ENCODE peak calls at places on chromosomes 11 and 22, in eight cellular contexts. One of them, this sample, is unnamed.

GRCh38 chr11:19244084-19244483 is 3.3 kb upstream of the E2F8 start:
- DNase-seq in suprapubic skin: no peak
- DNase-seq in right lobe of liver: no peak
- DNase-seq in A549: no peak
- DNase-seq in ovary: no peak
- DNase-seq in thyroid gland: no peak
- DNase-seq in stomach: peak; percentile 55
- DNase-seq in IMR-90: no peak
- DNase-seq in this sample: peak; percentile 18

GRCh38 chr11:112655386-112655785 is 305.8 kb upstream of the NCAM1 start:
- DNase-seq in thyroid gland: peak; percentile 68
- DNase-seq in right lobe of liver: no peak
- DNase-seq in stomach: peak; percentile 33
- DNase-seq in suprapubic skin: no peak
- DNase-seq in ovary: peak; percentile 86
- DNase-seq in IMR-90: peak; percentile 2
- DNase-seq in A549: no peak
- DNase-seq in this sample: peak; percentile 61

GRCh38 chr11:116500833-116501622 is 271.8 kb downstream of the BUD13 start:
- DNase-seq in A549: no peak
- DNase-seq in suprapubic skin: no peak
- DNase-seq in stomach: no peak
- DNase-seq in thyroid gland: no peak
- DNase-seq in IMR-90: no peak
- DNase-seq in right lobe of liver: no peak
- DNase-seq in ovary: no peak
- DNase-seq in this sample: no peak

GRCh38 chr11:58923300-58923788 is 15.9 kb upstream of the GLYATL1 start:
- DNase-seq in ovary: no peak
- DNase-seq in IMR-90: peak; percentile 46
- DNase-seq in stomach: no peak
- DNase-seq in right lobe of liver: no peak
- DNase-seq in thyroid gland: no peak
- DNase-seq in suprapubic skin: no peak
- DNase-seq in A549: no peak
- DNase-seq in this sample: peak; percentile 17

GRCh38 chr22:32830473-32830872 is 29.0 kb downstream of the TIMP3 start:
- DNase-seq in A549: no peak
- DNase-seq in stomach: no peak
- DNase-seq in right lobe of liver: peak; percentile 77
- DNase-seq in suprapubic skin: peak; percentile 83
- DNase-seq in ovary: peak; percentile 51
- DNase-seq in thyroid gland: peak; percentile 70
- DNase-seq in IMR-90: no peak
- DNase-seq in this sample: peak; percentile 28

GRCh38 chr11:8907116-8907515 is 3.9 kb upstream of the AKIP1 start:
- DNase-seq in thyroid gland: no peak
- DNase-seq in ovary: no peak
- DNase-seq in IMR-90: no peak
- DNase-seq in suprapubic skin: no peak
- DNase-seq in right lobe of liver: no peak
- DNase-seq in stomach: no peak
- DNase-seq in A549: no peak
- DNase-seq in this sample: no peak

GRCh38 chr11:16225623-16226022 is 130.7 kb downstream of the SOX6 start:
- DNase-seq in thyroid gland: no peak
- DNase-seq in IMR-90: no peak
- DNase-seq in ovary: no peak
- DNase-seq in suprapubic skin: no peak
- DNase-seq in A549: no peak
- DNase-seq in right lobe of liver: no peak
- DNase-seq in stomach: no peak
- DNase-seq in this sample: no peak

GRCh38 chr11:60206616-60207015 is 23.7 kb upstream of the MS4A6A start:
- DNase-seq in thyroid gland: no peak
- DNase-seq in suprapubic skin: no peak
- DNase-seq in right lobe of liver: no peak
- DNase-seq in stomach: no peak
- DNase-seq in A549: no peak
- DNase-seq in ovary: no peak
- DNase-seq in IMR-90: no peak
- DNase-seq in this sample: no peak

GRCh38 chr11:38538866-38539651 is 1941.0 kb upstream of the RAG2 start:
- DNase-seq in A549: no peak
- DNase-seq in right lobe of liver: no peak
- DNase-seq in thyroid gland: no peak
- DNase-seq in IMR-90: no peak
- DNase-seq in ovary: no peak
- DNase-seq in stomach: no peak
- DNase-seq in suprapubic skin: no peak
- DNase-seq in this sample: no peak

GRCh38 chr22:38946771-38947170 is 10.6 kb upstream of the APOBEC3A start:
- DNase-seq in suprapubic skin: peak; percentile 28
- DNase-seq in IMR-90: no peak
- DNase-seq in thyroid gland: no peak
- DNase-seq in ovary: no peak
- DNase-seq in right lobe of liver: no peak
- DNase-seq in A549: no peak
- DNase-seq in stomach: no peak
- DNase-seq in this sample: no peak

GRCh38 chr11:9301720-9302119 is 12.7 kb downstream of the TMEM41B start:
- DNase-seq in A549: no peak
- DNase-seq in IMR-90: no peak
- DNase-seq in ovary: no peak
- DNase-seq in right lobe of liver: no peak
- DNase-seq in thyroid gland: no peak
- DNase-seq in suprapubic skin: no peak
- DNase-seq in stomach: no peak
- DNase-seq in this sample: no peak

GRCh38 chr11:65425105-65425970 is 2.7 kb downstream of the NEAT1 start:
- DNase-seq in suprapubic skin: peak; percentile 74
- DNase-seq in IMR-90: peak; percentile 78
- DNase-seq in A549: no peak
- DNase-seq in ovary: peak; percentile 40
- DNase-seq in right lobe of liver: peak; percentile 56
- DNase-seq in stomach: peak; percentile 60
- DNase-seq in thyroid gland: peak; percentile 38
- DNase-seq in this sample: peak; percentile 52

GRCh38 chr11:60396790-60397189 is 531 bp downstream of the MS4A14 start:
- DNase-seq in suprapubic skin: no peak
- DNase-seq in IMR-90: no peak
- DNase-seq in A549: no peak
- DNase-seq in stomach: no peak
- DNase-seq in right lobe of liver: no peak
- DNase-seq in ovary: no peak
- DNase-seq in thyroid gland: no peak
- DNase-seq in this sample: peak; percentile 25

GRCh38 chr11:134532921-134533421 is 120.9 kb upstream of the B3GAT1 start:
- DNase-seq in A549: no peak
- DNase-seq in ovary: no peak
- DNase-seq in suprapubic skin: peak; percentile 48
- DNase-seq in stomach: no peak
- DNase-seq in IMR-90: no peak
- DNase-seq in right lobe of liver: no peak
- DNase-seq in thyroid gland: no peak
- DNase-seq in this sample: no peak

GRCh38 chr11:134532176-134532920 is 120.3 kb upstream of the B3GAT1 start:
- DNase-seq in ovary: no peak
- DNase-seq in stomach: peak; percentile 22
- DNase-seq in right lobe of liver: no peak
- DNase-seq in suprapubic skin: peak; percentile 30
- DNase-seq in A549: no peak
- DNase-seq in thyroid gland: no peak
- DNase-seq in IMR-90: no peak
- DNase-seq in this sample: peak; percentile 2

GRCh38 chr11:134530826-134531225 is 118.8 kb upstream of the B3GAT1 start:
- DNase-seq in IMR-90: no peak
- DNase-seq in A549: no peak
- DNase-seq in thyroid gland: no peak
- DNase-seq in suprapubic skin: peak; percentile 19
- DNase-seq in right lobe of liver: no peak
- DNase-seq in stomach: no peak
- DNase-seq in ovary: no peak
- DNase-seq in this sample: no peak

GRCh38 chr11:134533511-134533910 is 121.5 kb upstream of the B3GAT1 start:
- DNase-seq in A549: no peak
- DNase-seq in thyroid gland: no peak
- DNase-seq in ovary: no peak
- DNase-seq in IMR-90: no peak
- DNase-seq in stomach: no peak
- DNase-seq in suprapubic skin: peak; percentile 25
- DNase-seq in right lobe of liver: no peak
- DNase-seq in this sample: no peak

DNA sequence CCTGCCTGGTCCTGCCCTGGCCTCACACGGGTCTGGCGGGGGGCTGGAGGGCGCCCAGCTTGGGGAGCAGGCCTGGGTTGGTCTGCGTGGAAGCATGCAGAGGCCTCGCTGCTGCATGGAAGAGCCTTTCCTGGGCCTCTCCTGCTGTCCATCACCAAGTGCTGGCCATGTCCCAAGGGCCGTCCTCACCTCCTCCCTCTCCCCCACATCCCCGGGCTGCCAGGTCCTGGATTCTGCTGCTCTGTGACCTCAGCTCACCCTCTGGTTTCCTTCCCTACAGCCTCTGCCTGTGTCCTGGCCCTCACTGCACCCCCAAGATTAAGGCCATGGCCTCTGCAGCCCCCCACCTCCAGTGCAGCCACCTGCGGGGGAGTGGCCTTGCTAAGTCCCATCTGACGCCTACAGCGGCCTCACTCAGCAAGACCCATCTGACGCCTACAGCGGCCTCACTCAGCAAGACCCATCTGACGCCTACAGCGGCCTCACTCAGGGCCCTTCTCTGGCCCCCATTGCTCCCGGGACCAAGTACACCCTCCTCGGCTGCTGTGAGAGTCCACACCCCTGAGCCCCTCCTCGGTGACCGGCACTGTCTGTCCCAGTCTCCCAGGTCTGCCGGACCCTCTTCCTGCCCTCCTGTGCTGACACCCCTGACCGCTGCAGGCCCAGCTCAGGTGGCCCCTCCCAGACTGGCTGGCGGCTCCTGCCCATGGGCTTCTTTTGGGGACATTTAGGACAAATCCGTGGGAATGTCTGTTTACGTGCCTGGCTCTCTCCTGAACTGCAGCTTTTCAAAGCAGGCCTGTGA is 119.5 kb upstream of the B3GAT1 start:
- DNase-seq in ovary: peak; percentile 12
- DNase-seq in IMR-90: no peak
- DNase-seq in suprapubic skin: peak; percentile 42
- DNase-seq in A549: no peak
- DNase-seq in stomach: peak; percentile 24
- DNase-seq in right lobe of liver: no peak
- DNase-seq in thyroid gland: no peak
- DNase-seq in this sample: no peak
- H3K9me3 ChIP-seq in ovary: no peaks in the 10 kb centered on the region
- H3K9me3 ChIP-seq in IMR-90: peaks cover 64% of the 10 kb centered on the region
- H3K9me3 ChIP-seq in suprapubic skin: no peaks in the 10 kb centered on the region
- H3K9me3 ChIP-seq in A549: no peaks in the 10 kb centered on the region
- H3K9me3 ChIP-seq in stomach: no peaks in the 10 kb centered on the region
- H3K9me3 ChIP-seq in right lobe of liver: no peaks in the 10 kb centered on the region
- H3K9me3 ChIP-seq in thyroid gland: no peaks in the 10 kb centered on the region
- H3K9me3 ChIP-seq in this sample: no peaks in the 10 kb centered on the region

DNA sequence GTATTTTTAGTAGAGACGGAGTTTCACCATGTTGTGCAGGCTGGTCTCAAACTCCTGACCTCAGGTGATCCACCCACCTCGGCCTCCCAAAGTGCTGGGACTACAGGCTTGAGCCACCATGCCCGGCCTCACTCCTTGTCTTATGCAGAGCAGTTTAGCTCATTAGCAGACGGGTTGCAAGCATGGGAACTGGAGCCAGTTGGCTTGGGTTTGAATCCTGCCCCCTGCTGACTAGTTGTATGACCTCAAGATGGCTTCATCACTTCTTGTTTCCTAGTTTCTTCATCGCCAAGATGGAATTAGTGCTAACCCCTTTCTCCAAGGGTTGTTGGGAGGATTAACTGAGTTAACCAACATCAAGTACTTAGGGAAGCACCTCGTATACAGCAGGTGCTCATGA is 23.4 kb upstream of the RASD2 start:
- DNase-seq in IMR-90: no peak
- DNase-seq in suprapubic skin: no peak
- DNase-seq in right lobe of liver: no peak
- DNase-seq in ovary: no peak
- DNase-seq in A549: no peak
- DNase-seq in thyroid gland: no peak
- DNase-seq in stomach: no peak
- DNase-seq in this sample: no peak
- TF ChIP-seq POLR2A in IMR-90: no peak
- TF ChIP-seq POLR2A in suprapubic skin: no peak
- TF ChIP-seq POLR2A in right lobe of liver: no peak
- TF ChIP-seq POLR2A in ovary: no peak
- TF ChIP-seq POLR2A in A549: no peak
- TF ChIP-seq POLR2A in thyroid gland: no peak
- TF ChIP-seq POLR2A in stomach: no peak
- TF ChIP-seq POLR2A in this sample: no peak

GRCh38 chr11:132087148-132087547 is 716.7 kb downstream of the NTM start:
- DNase-seq in right lobe of liver: no peak
- DNase-seq in suprapubic skin: no peak
- DNase-seq in ovary: no peak
- DNase-seq in A549: no peak
- DNase-seq in IMR-90: no peak
- DNase-seq in thyroid gland: no peak
- DNase-seq in stomach: no peak
- DNase-seq in this sample: no peak
- H3K9me3 ChIP-seq in right lobe of liver: no peaks in the 10 kb centered on the region
- H3K9me3 ChIP-seq in suprapubic skin: peaks cover 23% of the 10 kb centered on the region
- H3K9me3 ChIP-seq in ovary: no peaks in the 10 kb centered on the region
- H3K9me3 ChIP-seq in A549: no peaks in the 10 kb centered on the region
- H3K9me3 ChIP-seq in IMR-90: peaks cover 24% of the 10 kb centered on the region
- H3K9me3 ChIP-seq in thyroid gland: no peaks in the 10 kb centered on the region
- H3K9me3 ChIP-seq in stomach: peaks cover 65% of the 10 kb centered on the region
- H3K9me3 ChIP-seq in this sample: no peaks in the 10 kb centered on the region

GRCh38 chr11:62595124-62595523 is 3.8 kb upstream of the TUT1 start:
- DNase-seq in suprapubic skin: no peak
- DNase-seq in stomach: no peak
- DNase-seq in A549: no peak
- DNase-seq in ovary: no peak
- DNase-seq in IMR-90: no peak
- DNase-seq in thyroid gland: no peak
- DNase-seq in right lobe of liver: peak; percentile 42
- DNase-seq in this sample: no peak

GRCh38 chr11:62591448-62592215 is at the start of gene TUT1:
- DNase-seq in suprapubic skin: peak; percentile 98
- DNase-seq in stomach: peak; percentile 97
- DNase-seq in ovary: peak; percentile 96
- DNase-seq in IMR-90: peak; percentile 99
- DNase-seq in thyroid gland: peak; percentile 98
- DNase-seq in right lobe of liver: peak; percentile 96
- DNase-seq in A549: peak; percentile 96
- DNase-seq in this sample: peak; percentile 97

GRCh38 chr11:62592989-62593421 is 1.7 kb upstream of the TUT1 start:
- DNase-seq in IMR-90: no peak
- DNase-seq in thyroid gland: no peak
- DNase-seq in suprapubic skin: no peak
- DNase-seq in ovary: no peak
- DNase-seq in stomach: no peak
- DNase-seq in right lobe of liver: peak; percentile 27
- DNase-seq in A549: no peak
- DNase-seq in this sample: no peak

GRCh38 chr11:62593434-62594044 is 2.2 kb upstream of the TUT1 start:
- DNase-seq in IMR-90: peak; percentile 70
- DNase-seq in thyroid gland: peak; percentile 59
- DNase-seq in suprapubic skin: peak; percentile 87
- DNase-seq in ovary: peak; percentile 81
- DNase-seq in A549: peak; percentile 77
- DNase-seq in right lobe of liver: peak; percentile 80
- DNase-seq in stomach: peak; percentile 87
- DNase-seq in this sample: peak; percentile 83

GRCh38 chr11:62592216-62592815 is 993 bp upstream of the TUT1 start:
- DNase-seq in A549: no peak
- DNase-seq in right lobe of liver: no peak
- DNase-seq in suprapubic skin: no peak
- DNase-seq in IMR-90: no peak
- DNase-seq in thyroid gland: no peak
- DNase-seq in ovary: no peak
- DNase-seq in stomach: no peak
- DNase-seq in this sample: no peak
- TF ChIP-seq POLR2A in A549: no peak
- TF ChIP-seq POLR2A in right lobe of liver: no peak
- TF ChIP-seq POLR2A in suprapubic skin: no peak
- TF ChIP-seq POLR2A in IMR-90: no peak
- TF ChIP-seq POLR2A in thyroid gland: no peak
- TF ChIP-seq POLR2A in ovary: no peak
- TF ChIP-seq POLR2A in stomach: no peak
- TF ChIP-seq POLR2A in this sample: no peak